ENCODE peak calls at places on chromosomes 12 and 14, in five cellular contexts. Y, V, M, E and X are unnamed samples.

GRCh38 chr14:104016873-104017650 is 68.4 kb upstream of the ASPG start:
- DNase-seq in E (no peak), V (no peak), M (no peak), Y (no peak), X (no peak)

GRCh38 chr12:67426067-67426466 is 156.9 kb downstream of the CAND1 start:
- DNase-seq in E (no peak), Y (no peak), M (peak), V (no peak), X (no peak)

GRCh38 chr14:53539489-53540126 is 386.5 kb upstream of the DDHD1 start:
- DNase-seq in M (peak), Y (peak), V (no peak), E (peak), X (peak)

GRCh38 chr14:65131176-65131765 is 29.0 kb upstream of the MAX start:
- DNase-seq in Y (no peak), V (no peak), M (no peak), E (no peak), X (no peak)

GRCh38 chr14:73239463-73240241 is 2.3 kb downstream of the PAPLN start:
- DNase-seq in V (no peak), E (no peak), M (no peak), Y (no peak), X (no peak)

GRCh38 chr12:74945771-74946198 is 263.9 kb downstream of the KCNC2 start:
- DNase-seq in M (no peak), E (no peak), V (no peak), Y (no peak), X (no peak)

GRCh38 chr12:80230068-80230467 is 130.7 kb downstream of the OTOGL start:
- DNase-seq in E (peak), V (no peak), Y (no peak), M (peak), X (no peak)

GRCh38 chr14:68701001-68701741 is 91.7 kb downstream of the ZFP36L1 start:
- DNase-seq in M (no peak), V (no peak), Y (no peak), E (no peak), X (no peak)

GRCh38 chr12:96378319-96378718 is 21.9 kb downstream of the CDK17 start:
- DNase-seq in E (no peak), V (no peak), M (no peak), Y (no peak), X (no peak)

GRCh38 chr12:117453961-117454360 is 92.5 kb upstream of the NOS1 start:
- DNase-seq in V (no peak), E (no peak), M (no peak), Y (no peak), X (no peak)

GRCh38 chr14:55272922-55273321 is 1.7 kb downstream of the FBXO34 start:
- DNase-seq in Y (no peak), E (no peak), M (no peak), V (no peak), X (no peak)

GRCh38 chr12:109972821-109973220 is 23.3 kb downstream of the GIT2 start:
- DNase-seq in E (no peak), V (no peak), Y (no peak), M (no peak), X (no peak)

GRCh38 chr12:3164454-3165310 is 87.5 kb downstream of the TSPAN9 start:
- DNase-seq in M (no peak), Y (no peak), E (no peak), V (no peak), X (no peak)